ENCODE peak calls at places on chromosomes 3 and 15, in five cellular contexts. G is upper lobe of left lung, U is GM12878, Z is HepG2, E is K562. N is an unnamed sample.

GRCh38 chr3:188472331-188472730 is 318.4 kb downstream of the LPP start:
- ATAC-seq in G (no peak), U (no peak), Z (no peak), E (no peak), N (no peak)

GRCh38 chr15:61327019-61327631 is 98.0 kb upstream of the RORA start:
- ATAC-seq in G (no peak), U (peak; percentile 93), Z (no peak), E (no peak), N (no peak)

GRCh38 chr15:50166216-50166615 is 15.8 kb upstream of the SLC27A2 start:
- ATAC-seq in G (no peak), U (no peak), Z (no peak), E (no peak), N (no peak)

GRCh38 chr3:15298504-15298903 is 33.9 kb downstream of the SH3BP5 start:
- ATAC-seq in G (no peak), U (no peak), Z (no peak), E (no peak), N (no peak)

GRCh38 chr3:104989878-104990277 is 376.8 kb upstream of the ALCAM start:
- ATAC-seq in G (no peak), U (no peak), Z (no peak), E (no peak), N (no peak)

GRCh38 chr15:96553451-96553850 is 223.0 kb downstream of the NR2F2 start:
- ATAC-seq in G (no peak), U (no peak), Z (no peak), E (no peak), N (no peak)

GRCh38 chr3:56776551-56776950 is 25.2 kb downstream of the ARHGEF3 start:
- ATAC-seq in G (no peak), U (no peak), Z (no peak), E (no peak), N (no peak)

GRCh38 chr3:108554233-108554632 is 35.0 kb downstream of the CIP2A start:
- ATAC-seq in G (no peak), U (no peak), Z (no peak), E (no peak), N (no peak)

GRCh38 chr15:64341961-64342360 is 14.0 kb downstream of the CSNK1G1 start:
- ATAC-seq in G (peak; percentile 75), U (no peak), Z (no peak), E (no peak), N (no peak)

GRCh38 chr3:179473565-179473964 is 22.3 kb upstream of the GNB4 start:
- ATAC-seq in G (no peak), U (peak; percentile 26), Z (no peak), E (no peak), N (peak; percentile 19)

GRCh38 chr15:48366574-48367312 is 35.5 kb downstream of the DUT start:
- ATAC-seq in G (no peak), U (no peak), Z (no peak), E (no peak), N (no peak)

GRCh38 chr3:149307435-149307783 is 26.0 kb downstream of the TM4SF18 start:
- ATAC-seq in G (no peak), U (no peak), Z (no peak), E (no peak), N (no peak)

GRCh38 chr3:169966086-169966950 is at the start of gene SEC62:
- ATAC-seq in G (peak; percentile 97), U (peak; percentile 89), Z (peak; percentile 95), E (peak; percentile 92), N (peak; percentile 98)
- TF ChIP-seq EP300 in G (peak; percentile 35), U (no peak), Z (peak; percentile 5), E (peak; percentile 73), N (no peak)

GRCh38 chr3:146124141-146124801 is 36.7 kb downstream of the PLOD2 start:
- ATAC-seq in G (no peak), U (no peak), Z (no peak), E (no peak), N (no peak)
- H3K36me3 ChIP-seq in G (no peaks in the 10 kb centered on the region), U (no peaks in the 10 kb centered on the region), Z (peaks cover 28% of the 10 kb centered on the region), E (no peaks in the 10 kb centered on the region), N (no peaks in the 10 kb centered on the region)

DNA sequence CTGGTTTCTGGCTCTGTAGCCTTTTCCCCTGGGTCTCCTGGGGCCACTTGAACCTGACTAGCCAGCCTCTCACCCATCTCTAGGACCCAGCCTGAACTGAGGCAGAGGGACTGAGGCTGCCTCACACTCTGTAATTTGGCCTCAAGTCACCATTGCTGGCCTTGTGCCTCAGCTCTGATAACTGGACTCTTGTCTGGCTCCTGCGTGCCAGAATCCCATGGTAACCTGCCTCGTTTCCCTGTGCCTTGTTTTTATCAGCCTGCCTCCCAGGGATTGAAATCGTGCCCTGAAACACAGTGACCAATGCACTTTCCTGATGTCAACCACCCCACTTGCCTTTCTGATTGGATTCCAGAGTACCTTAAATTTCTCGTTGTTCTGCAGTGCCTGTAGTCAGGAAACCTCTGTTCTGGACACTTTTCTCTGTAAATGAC is 27.9 kb downstream of the CRTC3 start:
- ATAC-seq in G (peak; percentile 58), U (no peak), Z (peak; percentile 68), E (peak; percentile 79), N (peak; percentile 46)
- TF ChIP-seq EP300 in G (no peak), U (no peak), Z (no peak), E (no peak), N (no peak)

DNA sequence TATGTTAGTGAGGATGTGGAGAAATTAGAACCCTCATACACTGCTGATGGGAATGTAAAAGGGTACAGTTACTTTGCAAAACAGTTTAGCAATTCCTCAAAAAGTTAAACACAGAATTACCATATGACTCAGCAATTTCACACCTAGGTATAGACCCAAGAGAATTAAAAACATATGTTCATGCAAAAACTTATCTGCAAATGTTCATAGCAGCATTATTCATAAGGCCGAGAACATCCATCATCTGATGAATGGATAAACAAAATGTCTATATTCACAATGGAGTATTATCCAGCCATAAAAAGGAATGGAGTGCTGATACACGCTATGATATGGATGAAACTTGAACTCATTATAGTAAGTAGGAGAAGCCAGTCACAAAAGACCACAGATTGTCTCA is 10.3 kb downstream of the SEC13 start:
- ATAC-seq in G (no peak), U (no peak), Z (no peak), E (no peak), N (no peak)
- H3K36me3 ChIP-seq in G (peaks cover 87% of the 10 kb centered on the region), U (peaks cover 19% of the 10 kb centered on the region), Z (peaks cover 91% of the 10 kb centered on the region), E (peaks cover 92% of the 10 kb centered on the region), N (peaks cover 94% of the 10 kb centered on the region)

GRCh38 chr3:168417016-168417415 is 321.3 kb upstream of the GOLIM4 start:
- ATAC-seq in G (peak; percentile 62), U (no peak), Z (no peak), E (no peak), N (no peak)
- TF ChIP-seq EP300 in G (no peak), U (no peak), Z (no peak), E (no peak), N (no peak)

DNA sequence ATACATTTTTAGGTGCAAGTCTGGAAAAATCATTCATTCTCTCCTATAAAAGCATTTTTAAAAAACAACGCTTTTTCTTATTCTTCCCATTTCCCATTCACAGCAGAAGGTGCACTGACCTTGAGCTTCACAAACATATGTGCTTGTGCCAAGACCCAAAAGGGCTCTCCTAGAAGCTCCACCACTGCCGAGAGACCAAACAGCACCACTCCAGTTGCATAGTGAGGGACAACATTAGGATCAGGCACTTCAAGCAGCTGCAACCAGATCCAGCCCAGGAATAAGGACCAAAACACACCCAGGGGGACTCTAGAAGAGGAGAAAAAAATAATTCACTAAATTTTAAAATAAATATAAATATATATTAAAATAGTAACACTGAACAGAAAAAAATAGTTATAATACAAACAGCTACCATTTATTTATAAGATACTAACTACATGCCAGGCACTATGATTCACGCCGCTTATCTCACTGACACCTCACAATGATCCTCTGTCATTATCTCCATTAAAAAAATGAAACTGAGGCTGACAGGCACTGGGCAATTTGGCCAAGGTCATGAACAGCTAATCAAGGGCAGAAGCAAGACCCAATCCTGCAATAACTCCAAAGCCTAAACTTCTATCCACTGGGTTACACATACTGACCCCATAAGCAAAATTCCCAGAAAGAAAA is 7.8 kb downstream of the RFT1 start:
- ATAC-seq in G (no peak), U (no peak), Z (no peak), E (no peak), N (no peak)
- H3K36me3 ChIP-seq in G (peaks cover 83% of the 10 kb centered on the region), U (peaks cover 25% of the 10 kb centered on the region), Z (peaks cover 67% of the 10 kb centered on the region), E (peaks cover 67% of the 10 kb centered on the region), N (peaks cover 97% of the 10 kb centered on the region)